ENCODE peak calls at places on chromosome X, in six cellular contexts. C, Y, H, Z, Q and N are unnamed samples.

GRCh38 chrX:45769919-45770582 is 569.4 kb upstream of the DIPK2B start:
- DNase-seq in C (no peak), Y (peak), H (peak), Z (peak), Q (no peak), N (no peak)

GRCh38 chrX:24647257-24648058 is at the start of gene PCYT1B:
- DNase-seq in C (peak), Y (peak), H (peak), Z (peak), Q (peak), N (no peak)

GRCh38 chrX:1465261-1466231 is 12.8 kb upstream of the ASMTL start:
- DNase-seq in C (no peak), Y (peak), H (peak), Z (no peak), Q (no peak), N (no peak)

GRCh38 chrX:2401201-2401589 is 99.6 kb downstream of the DHRSX start:
- DNase-seq in C (no peak), Y (no peak), H (no peak), Z (no peak), Q (no peak), N (no peak)

GRCh38 chrX:24425806-24426205 is 39.3 kb upstream of the PDK3 start:
- DNase-seq in C (no peak), Y (no peak), H (no peak), Z (no peak), Q (peak), N (no peak)

GRCh38 chrX:47573334-47574095 is 8.7 kb upstream of the TIMP1 start:
- DNase-seq in C (no peak), Y (peak), H (no peak), Z (no peak), Q (peak), N (no peak)

GRCh38 chrX:109886122-109886761 is 116.7 kb upstream of the TMEM164 start:
- DNase-seq in C (no peak), Y (peak), H (no peak), Z (no peak), Q (peak), N (no peak)

GRCh38 chrX:46941341-46941740 is 29.1 kb downstream of the JADE3 start:
- DNase-seq in C (no peak), Y (no peak), H (no peak), Z (no peak), Q (no peak), N (no peak)

GRCh38 chrX:118772051-118772450 is 44.6 kb downstream of the IL13RA1 start:
- DNase-seq in C (no peak), Y (no peak), H (no peak), Z (no peak), Q (no peak), N (no peak)

GRCh38 chrX:91435465-91435864 is 826 bp downstream of the PABPC5 start:
- DNase-seq in C (no peak), Y (peak), H (no peak), Z (no peak), Q (peak), N (no peak)

GRCh38 chrX:125203737-125204578 is 115.7 kb upstream of the TEX13C start:
- DNase-seq in C (no peak), Y (peak), H (no peak), Z (no peak), Q (peak), N (peak)

GRCh38 chrX:58025979-58026378 is 115.7 kb upstream of the ZXDA start:
- DNase-seq in C (no peak), Y (peak), H (no peak), Z (no peak), Q (peak), N (no peak)

GRCh38 chrX:81957900-81958545 is 756.1 kb downstream of the SH3BGRL start:
- DNase-seq in C (no peak), Y (peak), H (no peak), Z (no peak), Q (peak), N (no peak)

GRCh38 chrX:110406822-110407221 is 48.2 kb downstream of the RTL9 start:
- DNase-seq in C (no peak), Y (no peak), H (no peak), Z (no peak), Q (no peak), N (no peak)

GRCh38 chrX:73289039-73289438 is 74.4 kb upstream of the NAP1L2 start:
- DNase-seq in C (no peak), Y (no peak), H (no peak), Z (no peak), Q (peak), N (no peak)

DNA sequence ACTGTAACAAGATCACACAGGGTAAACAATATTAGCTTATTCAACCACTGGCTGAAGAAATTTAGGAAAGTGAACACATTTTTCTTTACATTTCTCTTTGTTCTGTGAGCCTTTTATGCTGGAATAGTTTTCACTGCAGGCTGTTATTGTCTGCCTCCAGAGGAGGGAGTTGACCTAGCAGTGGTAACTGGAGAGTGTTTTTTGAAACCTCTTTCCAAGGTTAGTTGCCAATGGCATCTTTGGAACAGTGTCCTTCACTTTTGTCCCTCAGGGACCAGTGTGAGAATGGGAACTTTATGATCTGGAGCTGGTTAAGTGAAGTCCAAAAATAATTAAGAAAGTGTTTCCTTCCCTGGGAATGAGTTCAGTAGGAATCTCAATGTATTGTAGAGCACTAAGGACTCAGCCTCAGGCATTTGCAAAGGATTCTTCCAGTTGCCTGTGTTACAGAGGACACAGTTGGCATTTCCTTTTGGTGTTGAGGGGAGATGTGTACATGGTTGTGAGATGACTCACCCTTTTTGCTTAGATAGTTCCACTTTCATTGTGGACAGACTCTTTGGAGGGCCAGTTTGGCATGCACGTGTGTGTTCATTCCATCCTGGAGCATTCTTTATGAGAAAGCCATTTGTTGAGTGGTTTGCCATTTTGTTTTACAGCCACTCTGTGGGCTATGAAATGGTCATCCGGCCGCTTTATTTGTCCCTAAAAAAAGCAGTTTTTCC is 61.3 kb downstream of the AR start:
- DNase-seq in C (no peak), Y (peak), H (no peak), Z (peak), Q (no peak), N (peak)
- H3K4me3 ChIP-seq in C (no peak), Y (no peak), H (no peak), Z (no peak), Q (no peak), N (no peak)

GRCh38 chrX:140712413-140713173 is 3.0 kb downstream of the LINC00632 start:
- DNase-seq in C (peak), Y (peak), H (no peak), Z (no peak), Q (peak), N (no peak)

GRCh38 chrX:140709421-140709846 is at the start of gene LINC00632:
- DNase-seq in C (no peak), Y (no peak), H (no peak), Z (no peak), Q (peak), N (no peak)

GRCh38 chrX:140710710-140711109 is 1.2 kb downstream of the LINC00632 start:
- DNase-seq in C (no peak), Y (peak), H (no peak), Z (no peak), Q (no peak), N (no peak)

GRCh38 chrX:140715787-140716186 is 6.2 kb downstream of the LINC00632 start:
- DNase-seq in C (no peak), Y (no peak), H (no peak), Z (no peak), Q (no peak), N (no peak)

GRCh38 chrX:140713174-140713539 is 3.6 kb downstream of the LINC00632 start:
- DNase-seq in C (no peak), Y (no peak), H (no peak), Z (no peak), Q (no peak), N (no peak)
- H3K4me3 ChIP-seq in C (no peak), Y (no peak), H (peak), Z (no peak), Q (peak), N (no peak)

GRCh38 chrX:84909151-84909550 is 94.5 kb upstream of the APOOL start:
- DNase-seq in C (no peak), Y (peak), H (no peak), Z (no peak), Q (no peak), N (no peak)

GRCh38 chrX:84907324-84907946 is 96.2 kb upstream of the APOOL start:
- DNase-seq in C (no peak), Y (peak), H (no peak), Z (no peak), Q (no peak), N (no peak)
- H3K4me3 ChIP-seq in C (no peak), Y (no peak), H (no peak), Z (no peak), Q (no peak), N (no peak)

GRCh38 chrX:9467751-9468150 is 2.9 kb downstream of the TBL1X start:
- DNase-seq in C (no peak), Y (no peak), H (no peak), Z (no peak), Q (peak), N (no peak)
- H3K4me3 ChIP-seq in C (no peak), Y (no peak), H (peak), Z (peak), Q (no peak), N (peak)

GRCh38 chrX:153901753-153902140 is 2.7 kb upstream of the AVPR2 start:
- DNase-seq in C (no peak), Y (no peak), H (no peak), Z (no peak), Q (no peak), N (no peak)

GRCh38 chrX:153897899-153898298 is 6.6 kb upstream of the AVPR2 start:
- DNase-seq in C (no peak), Y (no peak), H (no peak), Z (no peak), Q (no peak), N (no peak)

GRCh38 chrX:153902388-153902787 is 2.1 kb upstream of the AVPR2 start:
- DNase-seq in C (no peak), Y (no peak), H (no peak), Z (no peak), Q (peak), N (no peak)

GRCh38 chrX:153903238-153903980 is 1.1 kb upstream of the AVPR2 start:
- DNase-seq in C (no peak), Y (no peak), H (no peak), Z (no peak), Q (peak), N (no peak)

GRCh38 chrX:153900806-153901752 is 3.4 kb upstream of the AVPR2 start:
- DNase-seq in C (peak), Y (peak), H (no peak), Z (peak), Q (peak), N (peak)
- H3K4me3 ChIP-seq in C (no peak), Y (no peak), H (no peak), Z (no peak), Q (no peak), N (no peak)

GRCh38 chrX:107206697-107207065 is 270 bp downstream of the DNAAF6 start:
- DNase-seq in C (no peak), Y (no peak), H (no peak), Z (no peak), Q (no peak), N (no peak)
- H3K4me3 ChIP-seq in C (peak), Y (no peak), H (peak), Z (no peak), Q (no peak), N (peak)

DNA sequence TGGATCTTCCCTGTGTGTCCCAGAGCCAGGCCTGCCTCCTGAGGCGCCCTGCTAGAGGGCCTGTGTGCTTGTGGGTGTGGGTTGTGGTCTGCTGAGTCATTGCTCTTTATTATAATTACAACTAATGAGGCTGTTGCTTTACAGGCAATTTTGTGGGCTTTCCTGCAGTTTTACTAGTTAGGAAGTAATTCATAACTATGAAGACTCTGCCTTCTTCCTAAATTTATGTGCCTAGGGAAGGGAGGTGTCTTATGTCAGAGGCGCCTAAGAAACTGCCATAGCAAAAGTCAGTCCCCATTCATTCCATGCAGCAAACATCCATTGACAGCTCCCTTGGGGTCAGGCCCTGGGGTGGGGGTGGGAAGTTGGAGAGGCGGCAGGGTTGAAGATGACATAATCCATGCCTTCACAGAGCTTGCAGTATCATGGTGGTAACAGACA is 359.2 kb downstream of the IDS start:
- DNase-seq in C (no peak), Y (no peak), H (no peak), Z (no peak), Q (no peak), N (no peak)
- H3K4me3 ChIP-seq in C (no peak), Y (no peak), H (no peak), Z (no peak), Q (no peak), N (no peak)

DNA sequence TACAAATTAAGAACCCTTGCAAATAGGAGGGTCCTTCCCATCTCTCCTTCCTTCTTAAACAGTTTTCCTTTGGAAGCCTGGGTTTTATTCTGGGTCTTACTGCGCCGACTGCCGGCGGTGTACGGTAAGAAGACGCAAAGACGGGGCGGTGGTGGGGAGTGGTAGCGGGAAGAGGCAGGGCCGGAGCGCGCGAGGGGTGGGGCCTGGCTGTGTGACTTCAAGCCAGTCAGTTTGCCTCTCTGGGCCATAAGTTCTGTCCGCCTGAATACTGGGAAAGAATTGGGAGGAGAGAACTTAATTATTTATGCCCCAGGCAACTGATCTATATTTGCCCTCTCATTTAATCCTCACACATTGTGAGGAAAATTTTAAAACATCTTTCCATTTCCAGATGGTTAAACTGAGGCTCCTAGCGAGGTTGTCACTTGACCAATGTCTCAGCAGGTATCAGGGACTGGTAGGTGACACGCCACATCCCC is 726 bp upstream of the KANTR start:
- DNase-seq in C (peak), Y (peak), H (peak), Z (no peak), Q (peak), N (no peak)
- H3K4me3 ChIP-seq in C (peak), Y (peak), H (peak), Z (peak), Q (peak), N (peak)

DNA sequence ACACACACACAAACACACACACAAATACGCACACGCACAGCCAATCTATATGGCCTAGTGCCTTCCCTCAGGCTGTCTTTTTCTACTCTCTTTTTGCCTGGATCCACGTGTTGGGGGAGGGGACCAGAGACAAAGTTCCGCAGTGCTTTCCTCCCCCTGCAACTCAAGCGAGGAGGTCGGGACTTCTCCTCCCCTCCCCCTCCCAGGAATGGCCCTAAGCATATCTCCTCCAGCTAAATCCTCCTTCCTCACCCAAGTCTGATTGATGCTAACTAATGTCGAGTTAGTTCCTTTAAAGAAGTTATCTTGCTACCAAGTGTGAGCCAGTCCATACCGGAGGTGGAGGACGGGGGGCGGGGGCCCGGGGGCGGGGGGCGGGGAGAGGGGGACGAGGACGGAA is 141.2 kb upstream of the ZIC3 start:
- DNase-seq in C (no peak), Y (no peak), H (no peak), Z (no peak), Q (peak), N (no peak)
- H3K4me3 ChIP-seq in C (no peak), Y (no peak), H (no peak), Z (no peak), Q (peak), N (no peak)

GRCh38 chrX:40471965-40472648 is 108.7 kb upstream of the ATP6AP2 start:
- DNase-seq in C (no peak), Y (peak), H (no peak), Z (peak), Q (peak), N (no peak)

GRCh38 chrX:40473460-40474204 is 107.1 kb upstream of the ATP6AP2 start:
- DNase-seq in C (no peak), Y (no peak), H (no peak), Z (no peak), Q (no peak), N (no peak)

GRCh38 chrX:40470830-40471429 is 109.8 kb upstream of the ATP6AP2 start:
- DNase-seq in C (no peak), Y (no peak), H (no peak), Z (no peak), Q (peak), N (no peak)

GRCh38 chrX:40476958-40477357 is 103.8 kb upstream of the ATP6AP2 start:
- DNase-seq in C (no peak), Y (no peak), H (no peak), Z (no peak), Q (no peak), N (no peak)

DNA sequence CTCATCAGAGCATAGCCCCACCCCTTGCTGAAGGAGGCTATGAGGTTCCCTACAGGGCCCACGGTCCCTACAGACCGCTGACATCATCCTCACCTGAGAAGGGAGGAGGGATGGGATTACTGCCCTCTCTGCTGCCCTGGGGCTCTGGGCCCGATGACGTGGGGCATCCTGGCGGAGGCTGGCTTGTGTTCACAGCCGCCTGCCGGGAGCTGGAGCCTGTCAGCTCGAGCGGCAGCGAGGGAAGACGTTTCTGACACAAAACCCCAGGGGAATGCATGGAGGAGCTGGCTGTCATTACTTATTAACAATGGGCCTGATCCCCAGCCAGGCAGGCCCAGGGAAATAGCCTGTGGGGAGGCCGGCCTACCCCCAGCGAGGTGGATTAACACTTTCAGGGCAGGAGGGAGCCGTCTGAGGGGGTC is 106.6 kb upstream of the ATP6AP2 start:
- DNase-seq in C (no peak), Y (peak), H (no peak), Z (no peak), Q (peak), N (no peak)
- H3K4me3 ChIP-seq in C (no peak), Y (no peak), H (no peak), Z (no peak), Q (no peak), N (no peak)